ENCODE peak calls at places on chromosomes 13 and 19, in four cellular contexts. N is K562, H is HepG2, A is GM12878. Q is an unnamed sample.

GRCh38 chr19:55113570-55114039 is 3.8 kb downstream of the PPP1R12C start:
- DNase-seq in N (peak; percentile 59), H (peak; percentile 38), A (no peak), Q (peak; percentile 56)

GRCh38 chr19:37931941-37932655 is 25.1 kb downstream of the SIPA1L3 start:
- DNase-seq in N (no peak), H (peak; percentile 84), A (no peak), Q (peak; percentile 96)

GRCh38 chr19:7515471-7516226 is at the start of gene ZNF358:
- DNase-seq in N (peak; percentile 88), H (peak; percentile 31), A (no peak), Q (peak; percentile 50)

GRCh38 chr13:82330499-82330898 is 1551.8 kb downstream of the SLITRK1 start:
- DNase-seq in N (peak; percentile 11), H (peak; percentile 29), A (no peak), Q (no peak)

GRCh38 chr19:13796301-13797057 is 1.2 kb downstream of the ZSWIM4 start:
- DNase-seq in N (peak; percentile 8), H (peak; percentile 23), A (no peak), Q (peak; percentile 87)

GRCh38 chr19:17513801-17514200 is 2.4 kb downstream of the PGLS start:
- DNase-seq in N (no peak), H (no peak), A (no peak), Q (no peak)

GRCh38 chr13:59879281-59879680 is 284.4 kb downstream of the DIAPH3 start:
- DNase-seq in N (no peak), H (no peak), A (no peak), Q (no peak)

GRCh38 chr19:40630571-40631160 is 29.5 kb downstream of the LTBP4 start:
- DNase-seq in N (no peak), H (no peak), A (no peak), Q (no peak)

GRCh38 chr19:41478875-41479756 is 36.2 kb downstream of the ERICH4 start:
- DNase-seq in N (no peak), H (no peak), A (no peak), Q (no peak)

GRCh38 chr19:29320076-29320475 is 107.1 kb upstream of the UQCRFS1 start:
- DNase-seq in N (no peak), H (no peak), A (no peak), Q (no peak)

GRCh38 chr19:29321116-29321515 is 108.2 kb upstream of the UQCRFS1 start:
- DNase-seq in N (no peak), H (no peak), A (no peak), Q (no peak)

GRCh38 chr19:29323046-29323971 is 110.4 kb upstream of the UQCRFS1 start:
- DNase-seq in N (no peak), H (no peak), A (no peak), Q (no peak)

GRCh38 chr19:29318581-29318980 is 105.6 kb upstream of the UQCRFS1 start:
- DNase-seq in N (no peak), H (no peak), A (no peak), Q (no peak)

GRCh38 chr19:29320611-29321010 is 107.7 kb upstream of the UQCRFS1 start:
- DNase-seq in N (no peak), H (no peak), A (no peak), Q (no peak)
- TF ChIP-seq CHD4 in N (no peak), H (no peak), A (no peak), Q (no peak)

GRCh38 chr13:36345438-36346221 is 564 bp downstream of the SPART start:
- DNase-seq in N (peak; percentile 11), H (peak; percentile 35), A (no peak), Q (peak; percentile 69)

GRCh38 chr13:36346222-36347083 is at the start of gene SPART:
- DNase-seq in N (peak; percentile 83), H (peak; percentile 72), A (peak; percentile 34), Q (peak; percentile 83)

GRCh38 chr13:36343766-36344165 is 2.4 kb downstream of the SPART start:
- DNase-seq in N (no peak), H (no peak), A (no peak), Q (no peak)

GRCh38 chr13:36344886-36345437 is 1.2 kb downstream of the SPART start:
- DNase-seq in N (no peak), H (no peak), A (no peak), Q (no peak)

GRCh38 chr13:36344173-36344572 is 2.0 kb downstream of the SPART start:
- DNase-seq in N (peak; percentile 13), H (no peak), A (no peak), Q (peak; percentile 26)
- H3K4me2 ChIP-seq in N (peak overlapping the region; percentile 91), H (peak overlapping the region; percentile 27), A (no peak overlapping the region), Q (peak overlapping the region; percentile 97)

GRCh38 chr13:48163066-48163465 is 68.2 kb upstream of the MED4 start:
- DNase-seq in N (no peak), H (no peak), A (no peak), Q (no peak)
- TF ChIP-seq ESRRA in N (no peak), H (no peak), A (no peak), Q (no peak)

GRCh38 chr13:23767806-23768205 is 121.4 kb downstream of the MIPEP start:
- DNase-seq in N (no peak), H (no peak), A (no peak), Q (no peak)
- TF ChIP-seq CHD4 in N (no peak), H (no peak), A (no peak), Q (no peak)

GRCh38 chr13:113461022-113461751 is 7.9 kb upstream of the ADPRHL1 start:
- DNase-seq in N (no peak), H (no peak), A (no peak), Q (no peak)
- H3K4me2 ChIP-seq in N (no peak overlapping the region), H (no peak overlapping the region), A (no peak overlapping the region), Q (no peak overlapping the region)

GRCh38 chr13:32261567-32261966 is 53.6 kb downstream of the ZAR1L start:
- DNase-seq in N (peak; percentile 32), H (no peak), A (no peak), Q (no peak)
- TF ChIP-seq ESRRA in N (no peak), H (no peak), A (no peak), Q (no peak)

GRCh38 chr13:62482351-62482750 is 1066.7 kb upstream of the PCDH20 start:
- DNase-seq in N (no peak), H (peak; percentile 20), A (no peak), Q (no peak)
- TF ChIP-seq CHD4 in N (no peak), H (no peak), A (no peak), Q (no peak)

DNA sequence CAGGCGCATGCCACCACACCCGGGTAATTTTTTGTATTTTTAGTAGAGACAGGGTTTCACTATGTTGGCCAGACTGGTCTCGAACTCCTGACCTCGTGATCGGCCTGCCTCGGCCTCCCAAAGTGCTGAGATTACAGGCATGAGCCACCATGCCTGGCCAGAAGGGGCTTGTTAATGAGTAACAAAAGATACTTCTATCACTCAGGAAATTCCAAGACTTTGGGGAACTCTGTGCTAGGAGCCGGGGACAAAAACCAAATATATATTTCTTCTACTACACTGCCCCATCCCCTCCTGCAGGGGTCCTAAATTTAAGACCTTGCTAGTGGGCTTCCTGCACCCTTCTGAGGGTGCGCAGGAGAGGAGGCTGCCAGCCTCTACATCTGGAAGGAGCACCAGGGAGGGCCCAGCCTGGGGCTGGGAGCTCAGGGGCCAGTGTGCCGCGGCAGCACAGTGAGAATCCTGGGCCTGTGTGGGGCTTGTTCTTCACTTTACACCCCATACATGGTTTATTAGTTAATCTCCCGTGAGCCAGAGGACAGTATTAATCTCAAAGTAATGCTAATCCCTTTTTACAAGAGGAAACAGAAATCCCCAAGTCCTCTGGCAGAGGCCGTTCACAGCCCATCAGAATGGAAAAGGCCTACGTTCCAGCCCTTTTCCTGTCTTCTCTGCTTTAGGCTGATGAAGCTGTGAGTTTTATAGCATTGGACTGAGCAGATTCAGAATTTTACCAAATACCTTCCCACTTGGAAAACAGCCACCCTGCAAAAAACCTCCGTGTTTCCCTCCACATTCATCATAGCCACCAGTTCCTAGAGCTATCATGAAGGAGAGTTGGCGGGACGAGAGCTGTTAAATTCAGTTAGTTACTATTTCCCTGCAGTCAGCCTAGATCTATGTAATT is 44.4 kb upstream of the NPAS1 start:
- DNase-seq in N (no peak), H (no peak), A (no peak), Q (no peak)
- H3K4me2 ChIP-seq in N (no peak overlapping the region), H (no peak overlapping the region), A (no peak overlapping the region), Q (peak overlapping the region; percentile 64)

DNA sequence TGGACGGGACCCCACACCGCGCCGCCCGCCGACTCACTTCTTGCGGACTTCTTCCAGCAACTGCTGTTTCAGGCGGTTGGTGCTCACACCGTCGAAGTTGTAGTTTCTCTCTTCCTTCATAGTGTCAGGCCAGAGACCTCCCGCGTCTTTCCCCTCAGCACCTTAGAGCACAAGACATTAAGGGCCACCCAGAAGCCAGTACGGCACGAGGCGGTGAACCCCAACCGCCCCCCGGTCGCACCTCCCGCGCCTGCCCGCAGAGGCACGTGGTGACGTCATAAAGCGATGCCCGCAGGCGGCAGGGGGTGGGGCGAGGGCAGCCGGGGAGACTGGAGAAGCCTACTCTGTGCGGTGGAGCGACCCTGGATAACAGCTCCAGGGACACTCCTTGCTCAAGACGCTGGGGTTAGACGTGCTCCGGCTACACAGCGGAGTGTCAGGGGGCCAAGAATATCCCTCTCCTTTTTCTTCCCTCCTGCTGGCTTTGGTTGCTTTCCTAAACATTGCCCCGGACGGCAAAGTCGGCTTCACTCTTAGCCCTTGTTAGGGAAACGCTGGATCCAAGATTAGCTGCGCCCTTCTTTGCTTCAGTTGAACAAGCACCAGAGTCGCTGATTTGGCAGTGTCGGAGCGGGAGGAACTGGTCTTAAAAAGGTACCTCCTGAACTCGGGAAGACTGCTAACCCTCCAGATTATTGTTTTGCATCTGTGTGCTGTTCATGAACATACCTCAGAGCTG is at the start of gene CCDC169:
- DNase-seq in N (peak; percentile 76), H (peak; percentile 5), A (no peak), Q (peak; percentile 32)
- TF ChIP-seq ESRRA in N (no peak), H (no peak), A (no peak), Q (no peak)

DNA sequence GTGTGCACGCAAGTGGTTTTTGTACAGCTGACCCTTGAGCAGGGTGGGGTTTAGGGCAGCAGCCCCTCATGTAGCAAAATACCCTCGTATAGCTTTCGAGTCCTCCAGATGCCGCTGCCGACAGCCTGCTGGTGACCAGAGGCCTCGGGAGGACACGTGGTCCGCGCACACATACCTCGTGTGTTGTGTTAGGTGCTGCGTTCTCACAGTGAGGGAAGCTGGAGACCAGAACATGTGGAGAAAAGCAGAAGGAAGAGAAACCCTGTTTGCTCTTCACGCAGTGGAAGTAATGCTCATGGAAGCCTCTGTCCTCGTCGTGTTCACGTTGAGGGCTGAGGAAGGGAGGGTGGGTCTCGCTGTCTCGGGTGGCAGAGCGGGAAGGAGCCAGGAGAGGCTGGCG is 7.7 kb downstream of the CSNK1G2 start:
- DNase-seq in N (no peak), H (no peak), A (no peak), Q (no peak)
- TF ChIP-seq CHD4 in N (no peak), H (no peak), A (no peak), Q (no peak)

Q was measured in A549.